ENCODE peak calls at places on chromosomes 5 and 9, in four cellular contexts. T is Peyer's patch, F is left lung, E is GM10248. P is an unnamed sample.

GRCh38 chr5:101783241-101784095 is 512.6 kb downstream of the SLCO4C1 start:
- DNase-seq in T (no peak), F (no peak), E (no peak), P (no peak)

GRCh38 chr9:114546851-114547250 is 40.7 kb upstream of the ATP6V1G1 start:
- DNase-seq in T (no peak), F (no peak), E (no peak), P (no peak)

GRCh38 chr5:59038169-59039002 is 455.5 kb downstream of the RAB3C start:
- DNase-seq in T (no peak), F (peak; percentile 39), E (no peak), P (no peak)

GRCh38 chr5:94693043-94693822 is 74.8 kb downstream of the SLF1 start:
- DNase-seq in T (no peak), F (no peak), E (no peak), P (no peak)

GRCh38 chr9:14366071-14366470 is 52.1 kb upstream of the NFIB start:
- DNase-seq in T (no peak), F (peak; percentile 51), E (no peak), P (no peak)

GRCh38 chr9:22107202-22107601 is 98.1 kb upstream of the CDKN2B start:
- DNase-seq in T (no peak), F (no peak), E (no peak), P (peak; percentile 10)

GRCh38 chr9:129285979-129286772 is 108.1 kb upstream of the IER5L start:
- DNase-seq in T (no peak), F (peak; percentile 25), E (no peak), P (no peak)

GRCh38 chr9:96884443-96884842 is 30.1 kb upstream of the ZNF782 start:
- DNase-seq in T (no peak), F (peak; percentile 49), E (no peak), P (peak; percentile 74)

GRCh38 chr9:104885818-104886709 is 41.9 kb downstream of the ABCA1 start:
- DNase-seq in T (no peak), F (no peak), E (no peak), P (no peak)

GRCh38 chr5:120152472-120152871 is 311.6 kb upstream of the PRR16 start:
- DNase-seq in T (no peak), F (no peak), E (no peak), P (no peak)

GRCh38 chr5:59351076-59351794 is 542.3 kb downstream of the PDE4D start:
- DNase-seq in T (no peak), F (no peak), E (no peak), P (no peak)

GRCh38 chr9:78542491-78543175 is 245.7 kb downstream of the PSAT1 start:
- DNase-seq in T (no peak), F (no peak), E (no peak), P (no peak)

GRCh38 chr5:103927739-103928138 is 365.1 kb upstream of the NUDT12 start:
- DNase-seq in T (no peak), F (no peak), E (no peak), P (no peak)

GRCh38 chr5:73668422-73669116 is 42.6 kb downstream of the ARHGEF28 start:
- DNase-seq in T (no peak), F (no peak), E (no peak), P (no peak)

GRCh38 chr9:120893585-120893857 is 16.5 kb upstream of the PHF19 start:
- DNase-seq in T (no peak), F (no peak), E (no peak), P (no peak)

GRCh38 chr9:99822596-99823391 is 1.1 kb downstream of the NR4A3 start:
- DNase-seq in T (peak; percentile 47), F (peak; percentile 48), E (peak; percentile 41), P (no peak)

GRCh38 chr5:130065617-130066016 is 161.4 kb downstream of the CHSY3 start:
- DNase-seq in T (no peak), F (no peak), E (no peak), P (no peak)
- TF ChIP-seq CTCF in T (no peak), F (no peak), E (no peak), P (no peak)

GRCh38 chr5:5494489-5495402 is 72.3 kb downstream of the ICE1 start:
- DNase-seq in T (peak; percentile 91), F (peak; percentile 84), E (peak; percentile 82), P (peak; percentile 54)
- TF ChIP-seq CTCF in T (no peak), F (no peak), E (no peak), P (no peak)

DNA sequence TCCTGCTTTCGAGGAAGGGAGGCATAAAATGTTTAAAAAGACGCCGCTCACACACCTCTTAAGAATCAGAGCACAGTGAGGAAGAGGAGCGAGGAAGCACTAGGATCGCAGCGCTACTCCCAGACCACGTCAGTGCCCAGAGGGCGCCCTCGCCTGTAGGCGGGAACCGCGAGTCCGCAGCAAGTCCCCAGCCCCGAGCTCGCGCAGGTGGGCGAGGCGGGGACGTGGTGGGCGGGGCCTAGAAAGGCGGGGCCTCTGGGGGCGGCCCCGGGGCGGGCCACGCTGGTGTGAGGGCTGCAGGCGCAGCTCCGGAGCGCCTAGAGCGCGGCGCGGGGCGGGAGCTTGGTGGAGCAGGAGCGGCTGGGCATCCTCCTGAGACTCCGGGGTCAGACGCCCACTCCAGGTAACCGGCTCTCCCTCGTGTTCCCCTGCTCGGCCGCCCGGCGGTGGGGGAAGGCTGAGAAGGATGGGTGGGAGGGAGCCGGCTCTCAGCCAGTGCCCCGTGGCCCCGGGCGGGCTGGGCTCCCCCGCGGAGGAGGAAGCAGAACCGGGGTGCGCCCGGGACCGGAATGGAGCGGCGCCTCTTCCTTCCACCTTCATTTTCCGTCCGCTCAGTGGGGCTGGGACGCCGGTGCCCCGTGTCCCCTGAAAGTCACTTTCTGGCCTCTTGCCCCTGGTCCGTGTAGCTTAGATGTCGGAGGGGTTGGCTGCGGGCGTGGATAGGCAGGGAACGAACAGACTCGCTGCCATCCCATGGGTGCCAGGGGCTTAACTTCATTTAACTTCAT is at the start of gene GCNT1:
- DNase-seq in T (peak; percentile 90), F (peak; percentile 93), E (peak; percentile 95), P (peak; percentile 95)
- TF ChIP-seq CTCF in T (peak; percentile 50), F (peak; percentile 26), E (peak; percentile 57), P (no peak)

DNA sequence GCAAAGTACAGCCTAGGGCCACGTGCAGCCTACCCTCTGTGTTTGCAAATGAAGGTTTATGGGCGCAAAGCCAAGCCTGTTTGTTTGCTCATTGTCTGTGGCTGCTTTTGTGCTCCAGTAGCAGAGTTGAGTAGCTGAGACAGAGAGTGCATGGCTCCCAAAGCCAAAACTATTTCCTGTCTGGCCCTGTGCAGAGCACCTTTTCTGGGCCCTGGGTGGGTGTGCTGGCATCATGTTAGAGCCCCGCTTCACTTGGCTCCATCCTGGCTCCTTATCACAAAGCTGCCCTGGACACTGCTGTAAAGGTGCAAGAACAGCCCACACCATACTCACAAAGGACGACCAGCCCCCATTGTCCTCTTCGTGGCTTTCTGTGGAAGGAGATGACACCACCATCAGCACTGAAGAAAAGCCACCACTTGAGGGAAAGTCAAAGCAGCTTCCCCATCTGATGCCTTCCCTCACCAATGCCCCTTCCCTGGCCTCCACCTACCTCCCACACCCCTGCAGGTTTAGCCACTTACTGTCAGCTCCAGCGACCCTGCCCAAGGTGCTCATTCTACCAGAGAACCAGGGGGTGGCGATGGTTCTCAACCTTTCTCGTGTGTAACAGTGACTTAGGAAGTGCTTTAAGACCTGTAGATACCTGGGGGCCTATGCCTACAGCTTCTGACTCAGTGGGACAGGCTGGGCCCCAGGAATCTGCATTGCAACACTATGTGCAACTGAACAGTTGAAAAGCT is 23.4 kb downstream of the LCP2 start:
- DNase-seq in T (peak; percentile 65), F (no peak), E (no peak), P (peak; percentile 50)
- TF ChIP-seq CTCF in T (no peak), F (no peak), E (peak; percentile 21), P (peak; percentile 12)

GRCh38 chr5:142316051-142316450 is 8.8 kb downstream of the SPRY4 start:
- DNase-seq in T (no peak), F (no peak), E (no peak), P (no peak)

GRCh38 chr5:142316681-142317080 is 8.1 kb downstream of the SPRY4 start:
- DNase-seq in T (no peak), F (no peak), E (no peak), P (no peak)

GRCh38 chr5:142317173-142317572 is 7.6 kb downstream of the SPRY4 start:
- DNase-seq in T (no peak), F (no peak), E (no peak), P (no peak)

GRCh38 chr5:142319105-142319504 is 5.7 kb downstream of the SPRY4 start:
- DNase-seq in T (no peak), F (no peak), E (no peak), P (no peak)

DNA sequence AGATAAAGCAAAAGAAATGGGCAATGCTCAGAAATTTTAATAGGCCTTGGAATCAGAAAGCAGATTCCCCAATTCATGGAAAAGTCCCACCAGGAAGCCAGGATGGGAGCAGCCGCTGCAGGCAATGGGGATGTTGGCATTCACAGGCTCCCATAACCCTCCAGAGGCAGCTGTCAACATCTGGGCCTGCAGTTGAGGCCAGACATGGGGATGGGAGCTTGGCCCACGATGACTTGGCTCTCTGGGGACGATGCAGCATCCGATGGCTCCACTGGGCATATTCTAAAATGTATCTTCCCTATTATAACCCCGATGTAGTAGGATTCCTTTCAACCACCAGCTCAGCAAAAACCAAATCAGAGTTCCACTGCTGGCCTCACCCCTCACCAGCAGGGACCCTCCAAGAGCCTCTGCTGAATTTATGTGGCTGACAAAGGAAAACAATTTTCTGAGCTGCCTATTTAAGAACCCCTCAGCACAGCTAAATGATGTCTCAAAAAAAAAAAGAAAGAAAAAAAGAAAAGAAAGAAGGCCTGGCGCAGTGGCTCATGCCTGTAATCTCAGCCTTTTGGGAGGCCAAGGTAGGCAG is 7.1 kb downstream of the SPRY4 start:
- DNase-seq in T (no peak), F (no peak), E (no peak), P (no peak)
- TF ChIP-seq CTCF in T (no peak), F (no peak), E (no peak), P (no peak)

P was measured in Calu3.